ENCODE peak calls at places on chromosomes 16 and 17, in nine cellular contexts. U is HCT116; A is glutamatergic neuron; R is endothelial cell of umbilical vein; M is BE2C; F is mesothelial cell of epicardium; L is GM20000; X is CD4-positive, alpha-beta T cell; C is IMR-90. V is an unnamed sample.

GRCh38 chr16:67882374-67883145 is 2.1 kb upstream of the NRN1L start:
- DNase-seq in A (no peak), R (no peak), C (no peak), M (no peak), F (no peak), X (no peak), U (no peak), L (no peak), V (no peak)

GRCh38 chr17:38605852-38606645 is at the start of gene SRCIN1:
- DNase-seq in M (peak; percentile 83), R (no peak), U (no peak), L (peak; percentile 84), F (peak; percentile 72), X (peak; percentile 46), C (peak; percentile 2), A (peak; percentile 73), V (peak; percentile 51)

GRCh38 chr16:12262454-12263180 is 286.1 kb downstream of the SNX29 start:
- DNase-seq in F (no peak), X (no peak), C (peak; percentile 29), R (no peak), M (no peak), L (no peak), U (no peak), A (no peak), V (no peak)

GRCh38 chr16:75377971-75378386 is 55.3 kb downstream of the CFDP1 start:
- DNase-seq in L (no peak), A (no peak), F (no peak), M (no peak), X (no peak), U (no peak), R (peak; percentile 97), C (peak; percentile 97), V (no peak)

GRCh38 chr16:84607694-84608093 is 10.2 kb downstream of the COTL1 start:
- DNase-seq in U (no peak), X (no peak), R (no peak), M (no peak), F (no peak), A (no peak), L (peak; percentile 74), C (no peak), V (no peak)

GRCh38 chr16:80739523-80739922 is 64.9 kb downstream of the CDYL2 start:
- DNase-seq in F (no peak), R (no peak), L (no peak), M (no peak), A (no peak), U (no peak), C (no peak), X (no peak), V (no peak)

GRCh38 chr17:18958611-18959010 is 6.6 kb downstream of the SLC5A10 start:
- DNase-seq in M (no peak), R (no peak), U (no peak), L (no peak), A (no peak), F (no peak), X (no peak), C (no peak), V (no peak)

GRCh38 chr16:83814654-83814985 is 6.8 kb downstream of the HSBP1 start:
- DNase-seq in C (no peak), A (no peak), L (no peak), R (no peak), M (no peak), U (no peak), X (no peak), F (no peak), V (no peak)

GRCh38 chr17:37170881-37171460 is 204.8 kb upstream of the C17orf78 start:
- DNase-seq in R (peak; percentile 57), C (no peak), X (no peak), A (no peak), M (no peak), L (no peak), U (no peak), F (no peak), V (no peak)

GRCh38 chr16:28589930-28590329 is 6.9 kb downstream of the SULT1A2 start:
- DNase-seq in A (no peak), F (no peak), U (no peak), R (no peak), M (no peak), X (no peak), L (no peak), C (no peak), V (no peak)

GRCh38 chr17:72407336-72408121 is 286.7 kb downstream of the SOX9 start:
- DNase-seq in R (peak; percentile 50), C (peak; percentile 99), U (peak; percentile 87), F (peak; percentile 60), L (peak; percentile 63), X (no peak), M (peak; percentile 87), A (peak; percentile 60), V (no peak)

GRCh38 chr17:62986549-62986948 is 20.5 kb downstream of the TANC2 start:
- DNase-seq in X (no peak), A (no peak), U (no peak), F (no peak), R (no peak), M (peak; percentile 42), C (no peak), L (no peak), V (no peak)

GRCh38 chr17:59491353-59492090 is 73.9 kb upstream of the DHX40 start:
- DNase-seq in M (no peak), A (no peak), U (no peak), X (no peak), F (no peak), R (no peak), C (no peak), L (no peak), V (no peak)

GRCh38 chr16:10576390-10577304 is 3.8 kb downstream of the EMP2 start:
- DNase-seq in L (no peak), X (no peak), A (no peak), M (no peak), F (no peak), R (no peak), U (no peak), C (peak; percentile 30), V (no peak)

GRCh38 chr17:17540935-17541639 is 44.9 kb upstream of the RASD1 start:
- DNase-seq in X (no peak), A (no peak), F (no peak), R (no peak), L (no peak), M (peak; percentile 27), U (no peak), C (no peak), V (no peak)

GRCh38 chr16:67504190-67505021 is 21.1 kb upstream of the AGRP start:
- DNase-seq in M (no peak), X (no peak), R (no peak), U (no peak), C (peak; percentile 24), A (no peak), L (peak; percentile 58), F (no peak), V (peak; percentile 45)

GRCh38 chr16:26905336-26905735 is 161.4 kb upstream of the C16orf82 start:
- DNase-seq in R (no peak), A (no peak), L (no peak), C (peak; percentile 11), U (no peak), X (no peak), F (no peak), M (no peak), V (no peak)

DNA sequence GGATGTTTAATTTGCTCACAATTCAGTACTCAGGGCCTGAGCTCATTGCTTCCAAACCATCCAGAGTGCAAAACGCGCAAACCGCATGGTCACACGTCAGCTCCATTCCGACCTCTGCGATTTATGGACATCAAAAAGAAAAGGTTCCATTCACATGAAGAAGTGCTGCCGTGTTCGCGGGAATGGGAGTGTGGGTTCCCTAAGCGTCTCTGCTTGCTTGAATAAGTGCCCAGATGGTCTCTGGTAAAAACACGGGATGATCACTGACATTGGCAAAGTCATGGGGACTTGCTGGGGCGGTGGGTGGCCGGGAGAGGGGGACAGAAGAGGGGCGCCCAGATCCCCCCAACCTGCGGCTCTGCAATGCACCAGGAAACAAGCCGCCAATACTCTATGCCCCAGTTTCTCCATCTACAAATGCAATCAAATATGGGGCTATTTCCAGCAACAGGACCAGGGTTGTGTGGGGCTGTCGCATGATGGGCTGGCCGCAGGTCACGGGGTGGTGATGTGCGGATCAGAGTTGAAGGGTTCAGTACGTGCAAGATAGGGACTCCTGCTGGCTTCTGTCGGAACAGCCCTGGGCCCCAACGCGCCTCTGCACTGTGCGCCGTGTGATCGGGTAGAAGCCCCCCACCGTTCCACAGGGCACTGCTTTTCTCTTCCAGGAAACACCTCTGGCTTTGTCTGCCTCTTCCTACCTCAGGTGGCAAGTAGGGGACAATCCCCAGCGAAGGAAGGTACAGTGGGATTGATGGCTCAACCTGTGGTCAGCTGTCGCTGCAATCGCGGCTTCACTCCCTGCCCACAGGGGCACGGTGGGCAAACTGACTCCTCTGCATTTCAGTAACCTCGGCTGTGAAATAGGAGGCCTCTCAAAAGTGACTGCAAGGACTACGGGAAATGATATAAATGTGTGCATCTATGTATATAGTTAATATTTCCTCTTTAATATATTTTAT is 11.2 kb downstream of the FOXF1 start:
- DNase-seq in U (no peak), M (no peak), L (no peak), C (no peak), A (peak; percentile 21), R (no peak), F (no peak), X (no peak), V (no peak)
- TF ChIP-seq CTCF in U (no peak), M (peak; percentile 18), L (no peak), C (no peak), A (no peak), R (no peak), F (no peak), X (no peak), V (no peak)

GRCh38 chr16:4538386-4539235 is at the start of gene CDIP1:
- DNase-seq in U (peak; percentile 89), F (peak; percentile 90), X (peak; percentile 97), R (peak; percentile 97), A (peak; percentile 98), C (peak; percentile 91), M (peak; percentile 96), L (peak; percentile 97), V (peak; percentile 92)
- TF ChIP-seq CTCF in U (no peak), F (no peak), X (no peak), R (peak; percentile 3), A (no peak), C (no peak), M (no peak), L (no peak), V (no peak)

GRCh38 chr17:32111141-32111771 is 31.0 kb upstream of the RHOT1 start:
- DNase-seq in C (peak; percentile 68), M (peak; percentile 60), F (peak; percentile 83), A (peak; percentile 40), U (no peak), X (no peak), R (peak; percentile 75), L (no peak), V (no peak)
- TF ChIP-seq CTCF in C (peak; percentile 20), M (peak; percentile 52), F (peak; percentile 41), A (peak; percentile 26), U (peak; percentile 42), X (no peak), R (peak; percentile 56), L (no peak), V (peak; percentile 25)

DNA sequence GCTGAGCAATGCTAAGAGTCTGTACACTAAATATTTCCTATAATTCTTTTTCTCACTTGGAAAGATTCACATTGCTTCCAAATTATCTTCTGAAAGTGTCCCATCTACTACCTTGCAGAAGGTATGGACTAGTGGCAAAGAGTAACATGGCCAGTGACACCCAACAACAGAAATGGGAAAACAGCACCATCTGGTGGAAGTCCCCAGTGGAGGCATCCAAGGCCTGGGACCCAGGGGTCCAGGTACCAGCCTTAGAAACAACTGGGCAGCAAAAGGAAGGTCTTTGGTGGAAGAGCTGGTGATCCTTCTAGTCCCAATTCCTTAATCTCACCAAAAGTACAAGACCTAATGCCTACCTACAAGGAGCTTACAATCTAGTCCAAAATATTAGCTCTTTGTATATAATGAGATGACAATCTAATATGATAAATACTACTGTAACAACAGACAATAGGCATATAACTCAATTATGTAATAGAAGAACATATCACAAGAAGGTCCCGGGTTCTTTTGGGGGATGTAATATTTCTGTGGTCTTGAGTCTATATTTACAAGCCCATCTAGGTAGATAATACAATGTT is 55.3 kb downstream of the SKAP1 start:
- DNase-seq in X (no peak), R (peak; percentile 26), M (peak; percentile 51), C (no peak), F (no peak), A (peak; percentile 29), L (peak; percentile 28), U (peak; percentile 63), V (peak; percentile 25)
- TF ChIP-seq CTCF in X (peak; percentile 39), R (peak; percentile 64), M (peak; percentile 76), C (peak; percentile 12), F (no peak), A (peak; percentile 14), L (peak; percentile 5), U (peak; percentile 97), V (peak; percentile 56)